ENCODE peak calls at places on chromosomes 5 and 9, in four cellular contexts. B is NCI-H774, K is H54, A is NCI-H2029 treated with DMSO at 0.1 percent for 48 hours. Y is an unnamed sample.

GRCh38 chr9:82209797-82210470 is 221.4 kb downstream of the SPATA31D1 start:
- DNase-seq in B (no peak), K (no peak), A (no peak), Y (no peak)

GRCh38 chr5:5432020-5432707 is 9.7 kb downstream of the ICE1 start:
- DNase-seq in B (no peak), K (no peak), A (no peak), Y (no peak)

GRCh38 chr5:56543431-56544385 is 271.6 kb upstream of the MAP3K1 start:
- DNase-seq in B (no peak), K (no peak), A (no peak), Y (no peak)

GRCh38 chr5:124403281-124403680 is 343.2 kb downstream of the ZNF608 start:
- DNase-seq in B (no peak), K (no peak), A (no peak), Y (no peak)

GRCh38 chr5:53126514-53126913 is 17.0 kb upstream of the MOCS2 start:
- DNase-seq in B (no peak), K (peak), A (no peak), Y (no peak)

GRCh38 chr9:38060688-38061087 is 8.3 kb downstream of the SHB start:
- DNase-seq in B (no peak), K (no peak), A (no peak), Y (no peak)

GRCh38 chr5:169945831-169946261 is 34.4 kb downstream of the INSYN2B start:
- DNase-seq in B (no peak), K (no peak), A (peak), Y (no peak)

GRCh38 chr5:124663101-124663506 is 83.3 kb downstream of the ZNF608 start:
- DNase-seq in B (no peak), K (no peak), A (no peak), Y (no peak)

GRCh38 chr5:75496026-75496425 is 15.4 kb downstream of the CERT1 start:
- DNase-seq in B (no peak), K (no peak), A (no peak), Y (no peak)

GRCh38 chr9:126578029-126578428 is 35.7 kb upstream of the LMX1B start:
- DNase-seq in B (no peak), K (no peak), A (no peak), Y (no peak)

GRCh38 chr9:105296889-105297288 is 52.4 kb downstream of the SLC44A1 start:
- DNase-seq in B (no peak), K (peak), A (no peak), Y (peak)

GRCh38 chr9:137021979-137022619 is 5.9 kb downstream of the ABCA2 start:
- DNase-seq in B (peak), K (peak), A (peak), Y (peak)

GRCh38 chr9:135084262-135084661 is 3.2 kb upstream of the OLFM1 start:
- DNase-seq in B (no peak), K (no peak), A (no peak), Y (no peak)

GRCh38 chr5:32831630-32832029 is 120.5 kb downstream of the NPR3 start:
- DNase-seq in B (no peak), K (no peak), A (no peak), Y (no peak)

GRCh38 chr9:132042324-132042723 is 37.3 kb downstream of the MED27 start:
- DNase-seq in B (no peak), K (peak), A (no peak), Y (peak)

GRCh38 chr5:137693951-137694721 is 41.8 kb downstream of the KLHL3 start:
- DNase-seq in B (no peak), K (no peak), A (no peak), Y (no peak)

GRCh38 chr9:112443200-112443599 is 43.4 kb upstream of the KIAA1958 start:
- DNase-seq in B (no peak), K (no peak), A (no peak), Y (peak)

GRCh38 chr9:16385590-16386578 is 484.6 kb downstream of the BNC2 start:
- DNase-seq in B (no peak), K (no peak), A (no peak), Y (no peak)

GRCh38 chr5:52922384-52922783 is 66.8 kb upstream of the ITGA2 start:
- DNase-seq in B (no peak), K (peak), A (peak), Y (no peak)

GRCh38 chr9:135815433-135816178 is 91.7 kb downstream of the CAMSAP1 start:
- DNase-seq in B (no peak), K (no peak), A (no peak), Y (no peak)

GRCh38 chr9:89405832-89406231 is 87.5 kb downstream of the SECISBP2 start:
- DNase-seq in B (no peak), K (no peak), A (no peak), Y (no peak)

GRCh38 chr9:75108571-75108970 is 20.3 kb downstream of the OSTF1 start:
- DNase-seq in B (no peak), K (peak), A (no peak), Y (no peak)

GRCh38 chr5:156411-157072 is 34.8 kb upstream of the LRRC14B start:
- DNase-seq in B (no peak), K (no peak), A (no peak), Y (no peak)

GRCh38 chr9:14320272-14321245 is 6.6 kb upstream of the NFIB start:
- DNase-seq in B (peak), K (no peak), A (no peak), Y (no peak)